ENCODE peak calls at places on chromosome 3, in seven cellular contexts. One of them, this sample, is unnamed.

GRCh38 chr3:15083190-15083700 is 15.7 kb downstream of the RBSN start:
- DNase-seq in spleen: no peak
- DNase-seq in lower lobe of right lung: no peak
- DNase-seq in pancreas: no peak
- DNase-seq in tibial artery: no peak
- DNase-seq in testis: no peak
- DNase-seq in tibial nerve: no peak
- DNase-seq in this sample: no peak

GRCh38 chr3:151638555-151638954 is 95.2 kb upstream of the AADACL2 start:
- DNase-seq in spleen: no peak
- DNase-seq in lower lobe of right lung: no peak
- DNase-seq in pancreas: no peak
- DNase-seq in tibial artery: no peak
- DNase-seq in testis: no peak
- DNase-seq in tibial nerve: no peak
- DNase-seq in this sample: no peak

GRCh38 chr3:63514678-63515077 is 137.8 kb upstream of the SNTN start:
- DNase-seq in spleen: no peak
- DNase-seq in lower lobe of right lung: no peak
- DNase-seq in pancreas: no peak
- DNase-seq in tibial artery: no peak
- DNase-seq in testis: no peak
- DNase-seq in tibial nerve: no peak
- DNase-seq in this sample: no peak

GRCh38 chr3:172516318-172517214 is 6.7 kb downstream of the TNFSF10 start:
- DNase-seq in spleen: no peak
- DNase-seq in lower lobe of right lung: no peak
- DNase-seq in pancreas: peak; percentile 69
- DNase-seq in tibial artery: peak; percentile 69
- DNase-seq in testis: peak; percentile 58
- DNase-seq in tibial nerve: peak; percentile 69
- DNase-seq in this sample: peak; percentile 84

GRCh38 chr3:151426337-151426648 is 34.6 kb downstream of the IGSF10 start:
- DNase-seq in spleen: no peak
- DNase-seq in lower lobe of right lung: no peak
- DNase-seq in pancreas: no peak
- DNase-seq in tibial artery: no peak
- DNase-seq in testis: no peak
- DNase-seq in tibial nerve: no peak
- DNase-seq in this sample: no peak

GRCh38 chr3:187804120-187805106 is 59.1 kb upstream of the BCL6 start:
- DNase-seq in spleen: no peak
- DNase-seq in lower lobe of right lung: no peak
- DNase-seq in pancreas: no peak
- DNase-seq in tibial artery: no peak
- DNase-seq in testis: no peak
- DNase-seq in tibial nerve: no peak
- DNase-seq in this sample: no peak

GRCh38 chr3:53956591-53956990 is 64.9 kb upstream of the SELENOK start:
- DNase-seq in spleen: no peak
- DNase-seq in lower lobe of right lung: no peak
- DNase-seq in pancreas: no peak
- DNase-seq in tibial artery: no peak
- DNase-seq in testis: peak; percentile 52
- DNase-seq in tibial nerve: no peak
- DNase-seq in this sample: no peak

GRCh38 chr3:156795890-156796451 is 30.2 kb upstream of the LEKR1 start:
- DNase-seq in spleen: no peak
- DNase-seq in lower lobe of right lung: no peak
- DNase-seq in pancreas: no peak
- DNase-seq in tibial artery: no peak
- DNase-seq in testis: no peak
- DNase-seq in tibial nerve: no peak
- DNase-seq in this sample: no peak

GRCh38 chr3:39506863-39507262 is 39.4 kb downstream of the MOBP start:
- DNase-seq in spleen: no peak
- DNase-seq in lower lobe of right lung: no peak
- DNase-seq in pancreas: no peak
- DNase-seq in tibial artery: no peak
- DNase-seq in testis: no peak
- DNase-seq in tibial nerve: no peak
- DNase-seq in this sample: no peak

GRCh38 chr3:134606033-134607025 is 44.5 kb downstream of the KY start:
- DNase-seq in spleen: no peak
- DNase-seq in lower lobe of right lung: no peak
- DNase-seq in pancreas: no peak
- DNase-seq in tibial artery: no peak
- DNase-seq in testis: no peak
- DNase-seq in tibial nerve: no peak
- DNase-seq in this sample: no peak

GRCh38 chr3:119579366-119580147 is at the start of gene ADPRH:
- DNase-seq in spleen: peak; percentile 94
- DNase-seq in lower lobe of right lung: peak; percentile 93
- DNase-seq in pancreas: peak; percentile 88
- DNase-seq in tibial artery: peak; percentile 52
- DNase-seq in testis: peak; percentile 85
- DNase-seq in tibial nerve: peak; percentile 42
- DNase-seq in this sample: peak; percentile 75

GRCh38 chr3:114214542-114215341 is 22.6 kb downstream of the ZNF80 start:
- DNase-seq in spleen: no peak
- DNase-seq in lower lobe of right lung: no peak
- DNase-seq in pancreas: no peak
- DNase-seq in tibial artery: no peak
- DNase-seq in testis: no peak
- DNase-seq in tibial nerve: no peak
- DNase-seq in this sample: no peak

GRCh38 chr3:38107911-38108648 is 28.8 kb downstream of the ACAA1 start:
- DNase-seq in spleen: no peak
- DNase-seq in lower lobe of right lung: peak; percentile 28
- DNase-seq in pancreas: no peak
- DNase-seq in tibial artery: peak; percentile 14
- DNase-seq in testis: no peak
- DNase-seq in tibial nerve: no peak
- DNase-seq in this sample: no peak

GRCh38 chr3:194930439-194931204 is 244.9 kb downstream of the FAM43A start:
- DNase-seq in spleen: peak; percentile 84
- DNase-seq in lower lobe of right lung: no peak
- DNase-seq in pancreas: peak; percentile 26
- DNase-seq in tibial artery: peak; percentile 52
- DNase-seq in testis: no peak
- DNase-seq in tibial nerve: peak; percentile 31
- DNase-seq in this sample: peak; percentile 30

GRCh38 chr3:141485578-141486415 is 1.0 kb upstream of the RASA2 start:
- DNase-seq in spleen: peak; percentile 76
- DNase-seq in lower lobe of right lung: no peak
- DNase-seq in pancreas: no peak
- DNase-seq in tibial artery: no peak
- DNase-seq in testis: no peak
- DNase-seq in tibial nerve: no peak
- DNase-seq in this sample: peak; percentile 64

GRCh38 chr3:39413691-39414420 is 7.3 kb downstream of the RPSA start:
- DNase-seq in spleen: no peak
- DNase-seq in lower lobe of right lung: no peak
- DNase-seq in pancreas: no peak
- DNase-seq in tibial artery: no peak
- DNase-seq in testis: no peak
- DNase-seq in tibial nerve: no peak
- DNase-seq in this sample: no peak

GRCh38 chr3:134291300-134292254 is 40.9 kb upstream of the RYK start:
- DNase-seq in spleen: no peak
- DNase-seq in lower lobe of right lung: peak; percentile 72
- DNase-seq in pancreas: peak; percentile 30
- DNase-seq in tibial artery: peak; percentile 94
- DNase-seq in testis: peak; percentile 84
- DNase-seq in tibial nerve: peak; percentile 91
- DNase-seq in this sample: peak; percentile 41

GRCh38 chr3:49175530-49175929 is 4.1 kb downstream of the KLHDC8B start:
- DNase-seq in spleen: no peak
- DNase-seq in lower lobe of right lung: no peak
- DNase-seq in pancreas: no peak
- DNase-seq in tibial artery: no peak
- DNase-seq in testis: no peak
- DNase-seq in tibial nerve: no peak
- DNase-seq in this sample: no peak

GRCh38 chr3:170442945-170443344 is 24.3 kb downstream of the CLDN11 start:
- DNase-seq in spleen: no peak
- DNase-seq in lower lobe of right lung: no peak
- DNase-seq in pancreas: no peak
- DNase-seq in tibial artery: no peak
- DNase-seq in testis: no peak
- DNase-seq in tibial nerve: no peak
- DNase-seq in this sample: no peak

GRCh38 chr3:87979527-87979926 is 79.3 kb downstream of the CGGBP1 start:
- DNase-seq in spleen: no peak
- DNase-seq in lower lobe of right lung: no peak
- DNase-seq in pancreas: no peak
- DNase-seq in tibial artery: no peak
- DNase-seq in testis: no peak
- DNase-seq in tibial nerve: no peak
- DNase-seq in this sample: no peak

GRCh38 chr3:46875560-46875959 is 2.0 kb upstream of the PTH1R start:
- DNase-seq in spleen: no peak
- DNase-seq in lower lobe of right lung: no peak
- DNase-seq in pancreas: no peak
- DNase-seq in tibial artery: no peak
- DNase-seq in testis: no peak
- DNase-seq in tibial nerve: no peak
- DNase-seq in this sample: no peak

GRCh38 chr3:46871222-46871621 is 6.3 kb upstream of the PTH1R start:
- DNase-seq in spleen: no peak
- DNase-seq in lower lobe of right lung: no peak
- DNase-seq in pancreas: no peak
- DNase-seq in tibial artery: no peak
- DNase-seq in testis: no peak
- DNase-seq in tibial nerve: no peak
- DNase-seq in this sample: no peak

GRCh38 chr3:46876313-46877300 is 914 bp upstream of the PTH1R start:
- DNase-seq in spleen: no peak
- DNase-seq in lower lobe of right lung: no peak
- DNase-seq in pancreas: no peak
- DNase-seq in tibial artery: no peak
- DNase-seq in testis: no peak
- DNase-seq in tibial nerve: no peak
- DNase-seq in this sample: no peak

GRCh38 chr3:46873521-46873920 is 4.0 kb upstream of the PTH1R start:
- DNase-seq in spleen: no peak
- DNase-seq in lower lobe of right lung: no peak
- DNase-seq in pancreas: no peak
- DNase-seq in tibial artery: no peak
- DNase-seq in testis: no peak
- DNase-seq in tibial nerve: no peak
- DNase-seq in this sample: no peak

GRCh38 chr3:46874430-46874829 is 3.1 kb upstream of the PTH1R start:
- DNase-seq in spleen: no peak
- DNase-seq in lower lobe of right lung: no peak
- DNase-seq in pancreas: no peak
- DNase-seq in tibial artery: no peak
- DNase-seq in testis: peak; percentile 68
- DNase-seq in tibial nerve: no peak
- DNase-seq in this sample: no peak
- H3K27ac ChIP-seq in spleen: peak overlapping the region; percentile 58
- H3K27ac ChIP-seq in lower lobe of right lung: peak overlapping the region; percentile 47
- H3K27ac ChIP-seq in pancreas: no peak overlapping the region
- H3K27ac ChIP-seq in tibial artery: peak overlapping the region; percentile 81
- H3K27ac ChIP-seq in testis: peak overlapping the region; percentile 71
- H3K27ac ChIP-seq in tibial nerve: no peak overlapping the region
- H3K27ac ChIP-seq in this sample: no peak overlapping the region

GRCh38 chr3:171451915-171452707 is 8.1 kb downstream of the TNIK start:
- DNase-seq in spleen: no peak
- DNase-seq in lower lobe of right lung: no peak
- DNase-seq in pancreas: no peak
- DNase-seq in tibial artery: no peak
- DNase-seq in testis: no peak
- DNase-seq in tibial nerve: no peak
- DNase-seq in this sample: no peak

GRCh38 chr3:171455603-171456550 is 4.3 kb downstream of the TNIK start:
- DNase-seq in spleen: no peak
- DNase-seq in lower lobe of right lung: no peak
- DNase-seq in pancreas: peak; percentile 39
- DNase-seq in tibial artery: no peak
- DNase-seq in testis: no peak
- DNase-seq in tibial nerve: no peak
- DNase-seq in this sample: no peak

GRCh38 chr3:171456765-171457164 is 3.4 kb downstream of the TNIK start:
- DNase-seq in spleen: no peak
- DNase-seq in lower lobe of right lung: no peak
- DNase-seq in pancreas: no peak
- DNase-seq in tibial artery: no peak
- DNase-seq in testis: no peak
- DNase-seq in tibial nerve: no peak
- DNase-seq in this sample: no peak

GRCh38 chr3:171454026-171454425 is 6.2 kb downstream of the TNIK start:
- DNase-seq in spleen: no peak
- DNase-seq in lower lobe of right lung: no peak
- DNase-seq in pancreas: no peak
- DNase-seq in tibial artery: no peak
- DNase-seq in testis: no peak
- DNase-seq in tibial nerve: no peak
- DNase-seq in this sample: no peak

GRCh38 chr3:171453175-171453868 is 6.9 kb downstream of the TNIK start:
- DNase-seq in spleen: no peak
- DNase-seq in lower lobe of right lung: no peak
- DNase-seq in pancreas: no peak
- DNase-seq in tibial artery: no peak
- DNase-seq in testis: peak; percentile 57
- DNase-seq in tibial nerve: no peak
- DNase-seq in this sample: no peak
- TF ChIP-seq CTCF in spleen: no peak
- TF ChIP-seq CTCF in lower lobe of right lung: no peak
- TF ChIP-seq CTCF in pancreas: no peak
- TF ChIP-seq CTCF in tibial artery: no peak
- TF ChIP-seq CTCF in testis: no peak
- TF ChIP-seq CTCF in tibial nerve: no peak
- TF ChIP-seq CTCF in this sample: no peak

GRCh38 chr3:81086348-81086747 is 675.1 kb downstream of the GBE1 start:
- DNase-seq in spleen: no peak
- DNase-seq in lower lobe of right lung: no peak
- DNase-seq in pancreas: no peak
- DNase-seq in tibial artery: no peak
- DNase-seq in testis: no peak
- DNase-seq in tibial nerve: no peak
- DNase-seq in this sample: no peak

DNA sequence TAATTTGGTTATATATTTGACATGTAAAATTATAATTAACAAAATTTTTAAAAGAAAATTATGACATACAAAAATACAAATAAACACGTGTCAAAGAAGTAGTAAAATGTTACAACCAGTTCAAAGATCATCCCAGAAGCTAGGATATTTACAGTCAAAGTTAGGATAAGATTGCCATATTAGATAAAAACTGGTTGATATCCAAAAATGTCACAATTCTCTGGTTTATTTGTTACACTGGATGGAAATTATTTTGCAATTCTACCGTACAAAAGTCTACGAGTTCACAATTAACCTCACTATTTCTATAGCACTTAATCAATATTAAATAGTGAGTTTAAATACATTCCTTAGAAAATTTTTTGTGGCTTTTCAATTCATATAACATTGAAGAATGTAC is 673.8 kb downstream of the GBE1 start:
- DNase-seq in spleen: no peak
- DNase-seq in lower lobe of right lung: no peak
- DNase-seq in pancreas: no peak
- DNase-seq in tibial artery: no peak
- DNase-seq in testis: no peak
- DNase-seq in tibial nerve: no peak
- DNase-seq in this sample: no peak
- H3K27ac ChIP-seq in spleen: no peak overlapping the region
- H3K27ac ChIP-seq in lower lobe of right lung: no peak overlapping the region
- H3K27ac ChIP-seq in pancreas: no peak overlapping the region
- H3K27ac ChIP-seq in tibial artery: no peak overlapping the region
- H3K27ac ChIP-seq in testis: no peak overlapping the region
- H3K27ac ChIP-seq in tibial nerve: no peak overlapping the region
- H3K27ac ChIP-seq in this sample: no peak overlapping the region

GRCh38 chr3:165339753-165340152 is 143.6 kb upstream of the SLITRK3 start:
- DNase-seq in spleen: no peak
- DNase-seq in lower lobe of right lung: no peak
- DNase-seq in pancreas: no peak
- DNase-seq in tibial artery: no peak
- DNase-seq in testis: no peak
- DNase-seq in tibial nerve: no peak
- DNase-seq in this sample: peak; percentile 6
- TF ChIP-seq CTCF in spleen: no peak
- TF ChIP-seq CTCF in lower lobe of right lung: no peak
- TF ChIP-seq CTCF in pancreas: no peak
- TF ChIP-seq CTCF in tibial artery: no peak
- TF ChIP-seq CTCF in testis: no peak
- TF ChIP-seq CTCF in tibial nerve: no peak
- TF ChIP-seq CTCF in this sample: peak; percentile 42

This sample was measured in RWPE1.